ENCODE peak calls at places on chromosomes 5 and 9, in ten cellular contexts. F is brain microvascular endothelial cell; N is Calu3; Q is HEK293T; E is stimulated activated CD4-positive, alpha-beta T cell treated with anti-CD3 and anti-CD28 coated beads, Interleukin-12 subunit alpha, Interleukin-12 subunit beta, amount 100 ng/mL, for 48 hours; W is pancreas; P is HCT116; V is OCI-LY7; Z is effector memory CD4-positive, alpha-beta T cell; D is ascending aorta. H is an unnamed sample.

GRCh38 chr5:141957367-141957993 is 522 bp downstream of the PCDH12 start:
- DNase-seq in F (no peak), Z (no peak), P (no peak), W (no peak), D (peak), N (no peak), V (no peak), E (no peak), Q (no peak), H (no peak)

GRCh38 chr9:37017546-37017945 is 16.5 kb downstream of the PAX5 start:
- DNase-seq in Q (no peak), Z (no peak), V (no peak), N (no peak), E (no peak), D (no peak), P (no peak), F (no peak), W (no peak), H (no peak)

GRCh38 chr5:180601591-180602480 is 10.5 kb upstream of the SCGB3A1 start:
- DNase-seq in Z (no peak), V (no peak), D (peak), Q (no peak), P (no peak), W (peak), N (no peak), F (no peak), E (no peak), H (peak)

GRCh38 chr9:33202552-33203300 is 35.6 kb upstream of the B4GALT1 start:
- DNase-seq in W (peak), F (peak), Q (no peak), E (no peak), N (no peak), D (peak), P (no peak), V (peak), Z (no peak), H (no peak)

GRCh38 chr5:25439025-25439424 is 794.2 kb upstream of the CDH10 start:
- DNase-seq in Z (no peak), P (no peak), W (no peak), E (no peak), Q (no peak), V (no peak), N (no peak), F (no peak), D (no peak), H (no peak)

GRCh38 chr5:19531374-19531952 is 456.5 kb downstream of the CDH18 start:
- DNase-seq in W (no peak), Z (no peak), D (no peak), V (no peak), Q (no peak), P (no peak), F (no peak), E (no peak), N (peak), H (no peak)

GRCh38 chr5:43643750-43644149 is 40.8 kb downstream of the NNT start:
- DNase-seq in N (no peak), E (no peak), Z (no peak), V (no peak), P (no peak), W (no peak), Q (no peak), D (no peak), F (no peak), H (no peak)

GRCh38 chr9:10130061-10130675 is 482.6 kb downstream of the PTPRD start:
- DNase-seq in W (no peak), E (no peak), V (no peak), Q (no peak), Z (no peak), N (no peak), F (no peak), D (no peak), P (no peak), H (no peak)

GRCh38 chr5:133295520-133295919 is 243.7 kb downstream of the HSPA4 start:
- DNase-seq in W (no peak), Q (no peak), P (no peak), Z (no peak), E (no peak), F (peak), D (no peak), N (no peak), V (no peak), H (no peak)

GRCh38 chr9:129007766-129008468 is 20.2 kb downstream of the SH3GLB2 start:
- DNase-seq in V (no peak), E (no peak), D (no peak), F (no peak), W (no peak), N (no peak), Z (no peak), P (no peak), Q (no peak), H (peak)

GRCh38 chr9:15354713-15355112 is 47.7 kb upstream of the TTC39B start:
- DNase-seq in N (no peak), E (no peak), F (no peak), Q (no peak), V (peak), D (no peak), W (no peak), P (no peak), Z (no peak), H (no peak)

GRCh38 chr9:119283118-119283794 is 86.0 kb downstream of the BRINP1 start:
- DNase-seq in W (no peak), D (no peak), V (no peak), P (no peak), Z (no peak), Q (no peak), F (no peak), N (no peak), E (no peak), H (no peak)

GRCh38 chr9:117414906-117415583 is at the start of gene ASTN2:
- DNase-seq in E (no peak), W (peak), P (no peak), F (no peak), Z (no peak), V (no peak), D (no peak), Q (no peak), N (peak), H (no peak)

GRCh38 chr5:138336952-138337684 is 948 bp upstream of the FAM53C start:
- DNase-seq in E (peak), P (peak), Q (peak), Z (peak), V (no peak), F (peak), N (peak), W (peak), D (peak), H (peak)